ENCODE peak calls at places on chromosomes 13 and 19, in eight cellular contexts. K, F, U, Y, P, Q, L and R are unnamed samples.

GRCh38 chr13:39776439-39776838 is 121.0 kb downstream of the COG6 start:
- DNase-seq in K (no peak), F (no peak), U (no peak), Y (no peak), P (no peak), Q (no peak), L (no peak), R (peak; percentile 39)

GRCh38 chr19:5048091-5048726 is 79.3 kb downstream of the KDM4B start:
- DNase-seq in K (peak; percentile 90), F (peak; percentile 63), U (peak; percentile 90), Y (peak; percentile 88), P (no peak), Q (peak; percentile 73), L (peak; percentile 89), R (no peak)

GRCh38 chr19:36838784-36839324 is 667 bp upstream of the ZNF790 start:
- DNase-seq in K (no peak), F (no peak), U (no peak), Y (no peak), P (no peak), Q (no peak), L (no peak), R (no peak)

GRCh38 chr19:58558066-58558622 is at the start of gene UBE2M:
- DNase-seq in K (no peak), F (no peak), U (peak; percentile 95), Y (peak; percentile 64), P (no peak), Q (peak; percentile 72), L (peak; percentile 84), R (no peak)

GRCh38 chr13:59208405-59209195 is 955.1 kb downstream of the DIAPH3 start:
- DNase-seq in K (no peak), F (no peak), U (no peak), Y (no peak), P (no peak), Q (no peak), L (no peak), R (no peak)

GRCh38 chr13:64531400-64531799 is 2698.7 kb downstream of the PCDH9 start:
- DNase-seq in K (no peak), F (no peak), U (no peak), Y (no peak), P (no peak), Q (no peak), L (no peak), R (no peak)

GRCh38 chr19:8180018-8180417 is 29.2 kb upstream of the CERS4 start:
- DNase-seq in K (no peak), F (no peak), U (no peak), Y (no peak), P (no peak), Q (no peak), L (no peak), R (no peak)

GRCh38 chr13:23739597-23739996 is 149.6 kb downstream of the MIPEP start:
- DNase-seq in K (no peak), F (no peak), U (no peak), Y (no peak), P (no peak), Q (no peak), L (no peak), R (no peak)

GRCh38 chr13:82672248-82672647 is 1210.0 kb downstream of the SLITRK1 start:
- DNase-seq in K (no peak), F (no peak), U (no peak), Y (no peak), P (no peak), Q (no peak), L (no peak), R (no peak)

GRCh38 chr13:33524086-33524485 is 238.5 kb upstream of the STARD13 start:
- DNase-seq in K (no peak), F (no peak), U (no peak), Y (no peak), P (no peak), Q (no peak), L (no peak), R (no peak)

GRCh38 chr13:43783820-43784219 is 3.0 kb downstream of the ENOX1 start:
- DNase-seq in K (peak; percentile 55), F (no peak), U (no peak), Y (no peak), P (no peak), Q (no peak), L (no peak), R (no peak)

GRCh38 chr13:75739244-75739868 is 103.2 kb downstream of the LMO7 start:
- DNase-seq in K (no peak), F (no peak), U (no peak), Y (no peak), P (no peak), Q (no peak), L (no peak), R (no peak)

GRCh38 chr13:44231786-44232516 is 141.7 kb upstream of the SERP2 start:
- DNase-seq in K (no peak), F (peak; percentile 49), U (no peak), Y (peak; percentile 67), P (peak; percentile 97), Q (peak; percentile 83), L (peak; percentile 76), R (peak; percentile 99)

GRCh38 chr19:52492991-52493470 is 34.4 kb upstream of the ZNF808 start:
- DNase-seq in K (peak; percentile 81), F (no peak), U (no peak), Y (no peak), P (no peak), Q (no peak), L (no peak), R (no peak)

GRCh38 chr13:46751811-46752635 is 44.9 kb downstream of the ESD start:
- DNase-seq in K (peak; percentile 11), F (no peak), U (peak; percentile 77), Y (peak; percentile 18), P (no peak), Q (peak; percentile 40), L (no peak), R (no peak)

GRCh38 chr13:70407486-70407885 is 299.2 kb upstream of the KLHL1 start:
- DNase-seq in K (no peak), F (no peak), U (no peak), Y (no peak), P (no peak), Q (no peak), L (no peak), R (no peak)

GRCh38 chr13:32408296-32408998 is 19.5 kb downstream of the N4BP2L1 start:
- DNase-seq in K (no peak), F (no peak), U (no peak), Y (no peak), P (no peak), Q (no peak), L (no peak), R (no peak)

GRCh38 chr13:63024458-63024857 is 1608.8 kb upstream of the PCDH20 start:
- DNase-seq in K (no peak), F (no peak), U (no peak), Y (no peak), P (no peak), Q (no peak), L (no peak), R (no peak)

GRCh38 chr13:31725841-31726240 is 13.5 kb upstream of the RXFP2 start:
- DNase-seq in K (no peak), F (no peak), U (no peak), Y (no peak), P (no peak), Q (no peak), L (no peak), R (peak; percentile 31)

GRCh38 chr19:28324275-28325060 is 888.5 kb downstream of the UQCRFS1 start:
- DNase-seq in K (peak; percentile 31), F (no peak), U (no peak), Y (no peak), P (no peak), Q (no peak), L (no peak), R (no peak)

GRCh38 chr13:96993660-96994029 is 631 bp downstream of the OXGR1 start:
- DNase-seq in K (peak; percentile 35), F (no peak), U (no peak), Y (peak; percentile 12), P (no peak), Q (no peak), L (no peak), R (no peak)

DNA sequence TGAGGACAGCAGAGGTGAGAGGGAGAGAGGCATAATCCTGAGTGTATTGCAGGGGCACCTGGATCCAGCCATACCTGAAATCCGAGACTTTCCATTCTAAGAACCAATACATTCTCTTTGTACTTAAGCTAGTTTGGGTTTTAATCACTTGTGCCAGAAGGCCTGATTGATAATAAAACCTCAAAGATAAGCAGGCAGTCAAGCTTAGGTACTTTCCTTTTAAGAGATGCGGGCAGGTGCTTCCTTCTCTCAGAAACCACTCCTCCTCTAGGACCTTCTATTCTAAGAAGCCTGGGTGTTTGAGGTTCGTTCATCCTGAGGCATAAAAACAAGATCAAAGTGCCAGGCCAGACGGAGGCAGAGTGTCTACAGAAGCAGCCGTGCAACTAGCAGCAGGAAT is 22.2 kb downstream of the FAM187B start:
- DNase-seq in K (no peak), F (no peak), U (no peak), Y (peak; percentile 32), P (no peak), Q (no peak), L (no peak), R (no peak)
- H3K4me3 ChIP-seq in K (no peak overlapping the region), F (no peak overlapping the region), U (no peak overlapping the region), Y (no peak overlapping the region), P (no peak overlapping the region), Q (no peak overlapping the region), L (no peak overlapping the region), R (no peak overlapping the region)

GRCh38 chr13:114015608-114016295 is 41.9 kb upstream of the C13orf46 start:
- DNase-seq in K (no peak), F (peak; percentile 60), U (no peak), Y (peak; percentile 34), P (no peak), Q (no peak), L (peak; percentile 78), R (no peak)
- H3K36me3 ChIP-seq in K (no peaks in the 10 kb centered on the region), F (peaks cover 88% of the 10 kb centered on the region), U (peaks cover 78% of the 10 kb centered on the region), Y (no peaks in the 10 kb centered on the region), P (no peaks in the 10 kb centered on the region), Q (peaks cover 82% of the 10 kb centered on the region), L (peaks cover 71% of the 10 kb centered on the region), R (no peaks in the 10 kb centered on the region)

DNA sequence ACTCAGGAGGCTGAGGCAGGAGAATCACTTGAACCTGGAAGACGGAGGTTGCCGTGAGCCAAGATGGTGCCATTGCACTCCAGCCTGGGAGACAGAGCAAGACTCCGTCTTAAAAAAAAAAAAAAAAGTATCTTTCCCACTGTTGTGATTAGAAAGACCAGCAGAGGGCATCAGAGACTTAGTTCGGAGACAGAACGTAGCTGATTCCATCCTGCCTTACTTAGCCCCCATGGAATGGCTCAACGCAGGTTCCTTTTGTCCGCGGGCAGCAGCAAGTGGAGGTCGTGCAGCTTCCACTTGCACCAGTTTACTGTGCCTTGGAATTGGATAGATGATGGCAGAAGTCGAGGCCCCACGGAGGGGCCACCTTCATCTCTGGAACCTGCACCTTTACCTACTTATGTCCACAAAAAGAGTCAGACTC is 8.1 kb downstream of the TIMM29 start:
- DNase-seq in K (peak; percentile 96), F (no peak), U (no peak), Y (peak; percentile 81), P (peak; percentile 74), Q (no peak), L (no peak), R (peak; percentile 50)
- TF ChIP-seq CTCF in K (peak; percentile 75), F (peak; percentile 48), U (peak; percentile 17), Y (peak; percentile 14), P (peak; percentile 53), Q (peak; percentile 54), L (peak; percentile 62), R (peak; percentile 71)

DNA sequence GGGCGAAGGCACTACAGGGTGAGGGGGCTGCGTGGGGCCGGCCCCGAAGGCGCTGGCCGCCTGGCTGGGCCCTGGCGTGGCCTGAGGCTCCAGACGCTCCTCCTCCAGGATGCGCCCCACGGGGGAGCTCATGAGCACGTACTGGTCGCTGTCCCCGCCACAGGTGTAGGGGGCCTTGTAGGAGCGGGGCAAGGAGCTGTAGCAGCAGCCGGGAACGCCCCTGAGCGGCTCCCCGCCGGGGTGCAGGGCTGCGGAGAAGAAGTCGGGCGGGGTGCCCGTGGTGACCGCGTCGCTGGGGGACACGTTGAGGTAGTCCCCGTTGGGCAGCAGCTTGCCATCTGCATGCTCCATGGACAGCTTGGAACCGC is 3.0 kb downstream of the IRS2 start:
- DNase-seq in K (peak; percentile 30), F (no peak), U (no peak), Y (no peak), P (no peak), Q (no peak), L (peak; percentile 54), R (no peak)
- H3K4me3 ChIP-seq in K (no peak overlapping the region), F (peak overlapping the region; percentile 58), U (no peak overlapping the region), Y (no peak overlapping the region), P (no peak overlapping the region), Q (no peak overlapping the region), L (peak overlapping the region; percentile 65), R (peak overlapping the region; percentile 27)